ENCODE peak calls at places on chromosome 15, in six cellular contexts. L is NCI-H2029; G is HT1080; R is SJCRH30; V is amniotic stem cell; E is effector CD4-positive, alpha-beta T cell. D is an unnamed sample.

GRCh38 chr15:60682115-60682514 is 203.2 kb upstream of the ICE2 start:
- DNase-seq in E (no peak), L (no peak), V (no peak), G (peak; percentile 9), R (no peak), D (no peak)

GRCh38 chr15:99305761-99306505 is 54.7 kb downstream of the LRRC28 start:
- DNase-seq in E (no peak), L (peak; percentile 32), R (peak; percentile 93), V (peak; percentile 23), G (peak; percentile 75), D (peak; percentile 82)

GRCh38 chr15:90706394-90707327 is 10.5 kb upstream of the BLM start:
- DNase-seq in V (no peak), G (no peak), R (peak; percentile 49), E (no peak), L (no peak), D (no peak)

GRCh38 chr15:75201609-75202250 is at the start of gene C15orf39:
- DNase-seq in L (no peak), V (peak; percentile 21), E (peak; percentile 60), R (peak; percentile 81), G (peak; percentile 64), D (peak; percentile 33)

GRCh38 chr15:83413054-83413719 is 34.0 kb upstream of the SH3GL3 start:
- DNase-seq in E (no peak), R (no peak), L (no peak), G (no peak), V (no peak), D (no peak)

GRCh38 chr15:85748729-85749128 is 46.0 kb downstream of the KLHL25 start:
- DNase-seq in E (no peak), R (no peak), G (no peak), V (no peak), L (no peak), D (no peak)

GRCh38 chr15:26102988-26103387 is 239.9 kb upstream of the ATP10A start:
- DNase-seq in E (no peak), L (no peak), R (no peak), V (no peak), G (peak; percentile 69), D (no peak)

GRCh38 chr15:37045241-37045640 is 55.1 kb downstream of the MEIS2 start:
- DNase-seq in E (no peak), G (no peak), V (no peak), R (no peak), L (no peak), D (no peak)

GRCh38 chr15:81323559-81323943 is 390 bp downstream of the STARD5 start:
- DNase-seq in V (no peak), R (no peak), E (no peak), G (no peak), L (no peak), D (peak; percentile 9)

GRCh38 chr15:99433026-99433756 is 132.6 kb upstream of the MEF2A start:
- DNase-seq in V (no peak), G (no peak), L (no peak), R (no peak), E (no peak), D (no peak)